ENCODE peak calls at places on chromosomes 11 and 22, in seven cellular contexts. Y is keratinocyte, J is astrocyte of the spinal cord, D is right atrium auricular region, Z is ovary, X is esophagus muscularis mucosa, A is brain microvascular endothelial cell. M is an unnamed sample.

GRCh38 chr22:43448048-43448447 is 36.2 kb downstream of the MPPED1 start:
- DNase-seq in Y (no peak), D (no peak), A (no peak), Z (no peak), X (no peak), J (no peak), M (no peak)

GRCh38 chr11:73269353-73270088 is 2.6 kb upstream of the P2RY6 start:
- DNase-seq in D (peak), Y (no peak), Z (no peak), X (no peak), J (no peak), A (no peak), M (no peak)

GRCh38 chr11:115963170-115963569 is 459.0 kb upstream of the CADM1 start:
- DNase-seq in Z (no peak), J (no peak), D (no peak), A (no peak), X (no peak), Y (no peak), M (peak)

GRCh38 chr22:40345801-40346177 is 511 bp upstream of the ADSL start:
- DNase-seq in X (no peak), D (no peak), Y (no peak), A (no peak), J (no peak), Z (no peak), M (no peak)

GRCh38 chr11:71139516-71140205 is 112.7 kb downstream of the SHANK2 start:
- DNase-seq in D (no peak), X (no peak), Z (no peak), J (peak), Y (no peak), A (no peak), M (no peak)

GRCh38 chr11:64036081-64037026 is 623 bp downstream of the FLRT1 start:
- DNase-seq in Z (peak), A (peak), D (no peak), X (no peak), J (peak), Y (no peak), M (no peak)

GRCh38 chr22:27827586-27828213 is 26.1 kb upstream of the MN1 start:
- DNase-seq in Y (no peak), J (no peak), Z (peak), A (no peak), X (no peak), D (peak), M (no peak)

GRCh38 chr22:33515733-33516297 is 404.5 kb downstream of the LARGE1 start:
- DNase-seq in A (no peak), D (no peak), Y (no peak), J (no peak), Z (peak), X (no peak), M (no peak)

GRCh38 chr11:120912504-120912903 is 111.4 kb upstream of the TBCEL start:
- DNase-seq in X (no peak), Y (no peak), D (no peak), J (peak), Z (no peak), A (peak), M (peak)

GRCh38 chr11:119873761-119874421 is 144.9 kb upstream of the NECTIN1 start:
- DNase-seq in Y (no peak), D (no peak), X (no peak), J (no peak), A (no peak), Z (no peak), M (no peak)

GRCh38 chr11:73262851-73263495 is 9.2 kb upstream of the P2RY6 start:
- DNase-seq in D (peak), A (peak), Z (no peak), Y (no peak), J (no peak), X (no peak), M (no peak)

GRCh38 chr11:117771197-117771596 is 25.8 kb downstream of the DSCAML1 start:
- DNase-seq in Y (no peak), X (no peak), Z (no peak), J (no peak), A (no peak), D (no peak), M (no peak)

GRCh38 chr22:24559471-24559870 is 3.7 kb downstream of the SNRPD3 start:
- DNase-seq in Z (no peak), X (no peak), J (no peak), D (no peak), A (no peak), Y (no peak), M (no peak)

GRCh38 chr11:13043912-13044628 is 35.0 kb downstream of the RASSF10 start:
- DNase-seq in X (peak), Y (no peak), D (no peak), J (no peak), A (no peak), Z (no peak), M (no peak)

GRCh38 chr22:32591620-32592019 is 117.0 kb downstream of the FBXO7 start:
- DNase-seq in Y (no peak), A (peak), X (no peak), D (no peak), Z (no peak), J (peak), M (no peak)

GRCh38 chr11:62508336-62509058 is 38.1 kb downstream of the AHNAK start:
- DNase-seq in J (peak), Y (no peak), A (peak), D (peak), X (peak), Z (peak), M (no peak)

GRCh38 chr11:17010851-17011420 is 3.3 kb downstream of the PLEKHA7 start:
- DNase-seq in D (no peak), J (no peak), A (no peak), Z (no peak), Y (no peak), X (no peak), M (no peak)

GRCh38 chr11:4626207-4627105 is 10.8 kb upstream of the OR51D1 start:
- DNase-seq in D (no peak), Y (no peak), A (peak), J (peak), Z (peak), X (peak), M (peak)

GRCh38 chr22:23825246-23825905 is 13.4 kb downstream of the DERL3 start:
- DNase-seq in D (no peak), J (no peak), Z (no peak), Y (no peak), A (no peak), X (no peak), M (no peak)

GRCh38 chr11:95230054-95231034 is 658 bp downstream of the SESN3 start:
- DNase-seq in A (peak), X (peak), Y (no peak), J (peak), Z (peak), D (peak), M (no peak)

GRCh38 chr11:11842426-11843008 is 745 bp downstream of the USP47 start:
- DNase-seq in Z (peak), Y (no peak), A (peak), X (no peak), D (peak), J (peak), M (peak)

GRCh38 chr22:44743247-44743646 is 9.1 kb upstream of the ARHGAP8 start:
- DNase-seq in Z (no peak), X (no peak), J (no peak), D (no peak), A (no peak), Y (no peak), M (no peak)

GRCh38 chr22:48823941-48824340 is 1003.7 kb downstream of the BRD1 start:
- DNase-seq in D (no peak), X (no peak), Y (no peak), A (no peak), Z (no peak), J (no peak), M (no peak)

GRCh38 chr22:50530857-50531545 is 1.2 kb upstream of the TYMP start:
- DNase-seq in X (no peak), Z (no peak), A (peak), J (peak), D (peak), Y (no peak), M (no peak)

GRCh38 chr11:16182553-16182952 is 173.8 kb downstream of the SOX6 start:
- DNase-seq in J (no peak), X (no peak), Z (no peak), D (no peak), A (no peak), Y (no peak), M (no peak)

GRCh38 chr11:98455500-98456186 is 565.1 kb upstream of the CNTN5 start:
- DNase-seq in D (no peak), X (no peak), A (no peak), Z (no peak), Y (no peak), J (no peak), M (no peak)

GRCh38 chr11:108498816-108499408 is 728 bp upstream of the POGLUT3 start:
- DNase-seq in X (no peak), Y (no peak), D (no peak), A (no peak), J (no peak), Z (peak), M (no peak)

GRCh38 chr11:70771099-70771885 is 373.0 kb downstream of the CTTN start:
- DNase-seq in A (no peak), J (no peak), X (no peak), Z (no peak), D (no peak), Y (no peak), M (no peak)

GRCh38 chr11:87659807-87660206 is 515.4 kb downstream of the RAB38 start:
- DNase-seq in Y (no peak), D (no peak), A (no peak), Z (no peak), X (no peak), J (no peak), M (no peak)

GRCh38 chr22:46051646-46052045 is 74.7 kb upstream of the WNT7B start:
- DNase-seq in J (no peak), D (no peak), A (no peak), Y (no peak), Z (peak), X (no peak), M (no peak)

GRCh38 chr11:54927704-54928103 is 221.1 kb downstream of the OR4A5 start:
- DNase-seq in D (no peak), Y (no peak), X (no peak), Z (no peak), A (no peak), J (no peak), M (no peak)

GRCh38 chr11:126712017-126712625 is 288.4 kb downstream of the KIRREL3 start:
- DNase-seq in D (no peak), J (no peak), X (no peak), A (no peak), Z (no peak), Y (no peak), M (no peak)

GRCh38 chr11:128052912-128053641 is 534.3 kb downstream of the ETS1 start:
- DNase-seq in A (peak), X (no peak), J (peak), Z (no peak), Y (no peak), D (no peak), M (no peak)

GRCh38 chr22:26952654-26953379 is 295.4 kb downstream of the MIAT start:
- DNase-seq in D (no peak), Y (no peak), J (no peak), Z (no peak), A (no peak), X (no peak), M (no peak)

GRCh38 chr22:48505891-48506290 is 1321.8 kb downstream of the BRD1 start:
- DNase-seq in X (no peak), A (no peak), Z (no peak), D (no peak), J (no peak), Y (no peak), M (no peak)

GRCh38 chr11:122676638-122677037 is 21.1 kb downstream of the UBASH3B start:
- DNase-seq in Z (no peak), Y (no peak), D (no peak), J (no peak), X (no peak), A (no peak), M (no peak)

GRCh38 chr11:127000291-127000968 is at the start of gene KIRREL3:
- DNase-seq in J (peak), X (no peak), A (no peak), D (no peak), Z (no peak), Y (no peak), M (no peak)

DNA sequence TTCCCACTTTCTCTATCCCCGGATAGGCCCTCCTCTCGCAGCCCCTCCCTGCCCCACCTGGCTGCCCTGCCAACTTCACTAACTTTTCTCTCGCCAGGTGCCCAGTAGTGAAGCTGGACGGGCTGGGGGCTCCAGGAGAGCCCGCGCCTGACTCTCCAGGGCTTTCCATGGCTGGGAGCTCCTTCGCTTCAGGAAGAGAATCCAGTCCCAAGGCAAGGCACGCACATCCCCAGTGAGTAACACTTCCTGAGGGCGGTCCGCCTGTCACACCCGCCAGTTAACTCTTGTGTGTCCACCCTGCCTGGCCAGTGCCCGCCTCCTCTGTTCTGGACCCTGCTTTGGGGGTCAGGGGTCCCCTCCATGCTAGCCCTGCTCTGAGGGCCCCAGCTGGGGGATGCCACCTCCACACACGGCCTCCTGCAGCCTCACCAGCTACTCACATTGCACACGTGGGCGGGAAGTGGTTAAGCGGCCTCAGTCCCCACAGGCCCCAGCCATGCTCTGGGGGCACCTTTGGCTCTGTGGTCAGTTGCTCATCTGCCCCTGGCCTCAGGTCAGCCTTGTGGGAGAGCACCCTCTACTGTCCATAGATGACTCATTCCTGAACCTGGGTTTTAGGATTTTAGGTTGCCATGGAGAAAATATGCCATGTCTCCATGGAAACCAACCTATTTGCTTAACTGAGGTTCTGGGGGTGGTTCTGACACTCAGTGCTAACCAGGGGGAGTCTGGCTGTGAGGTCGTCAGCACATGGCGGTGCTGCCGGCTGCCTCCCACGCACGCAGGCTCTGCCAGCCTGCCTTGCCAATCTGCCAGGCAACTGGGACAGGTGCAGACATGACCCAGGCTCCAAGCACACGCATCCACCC is at the start of gene RIN1:
- DNase-seq in J (peak), X (no peak), Z (peak), A (peak), Y (peak), D (peak), M (peak)
- H3K4me3 ChIP-seq in J (peak), X (peak), Z (peak), A (peak), Y (peak), D (peak), M (peak)

DNA sequence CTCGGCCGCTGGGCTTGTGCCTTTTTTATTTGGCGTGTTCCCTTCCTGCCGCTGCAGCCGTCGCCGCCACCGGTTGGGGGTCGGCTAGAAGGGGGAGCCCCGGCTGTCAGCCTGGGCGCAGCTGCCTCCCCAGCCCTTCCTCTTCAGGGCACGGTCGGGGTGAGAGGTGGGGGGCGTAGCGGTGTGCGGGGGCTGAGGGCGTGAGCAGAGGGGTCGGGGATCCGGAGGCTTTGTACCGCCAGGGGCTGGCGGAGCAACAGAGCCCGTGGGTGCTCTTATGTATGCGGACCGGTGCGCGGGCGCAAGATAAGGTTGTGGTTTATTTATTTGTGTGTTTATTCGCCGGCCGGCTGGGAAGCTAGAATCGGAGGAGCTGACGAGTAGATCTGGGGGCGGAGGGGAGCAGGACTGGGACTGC is 482 bp downstream of the ZBTB16 start:
- DNase-seq in X (no peak), Y (no peak), Z (peak), D (no peak), A (no peak), J (peak), M (no peak)
- H3K4me3 ChIP-seq in X (peak), Y (peak), Z (peak), D (peak), A (peak), J (peak), M (peak)

GRCh38 chr11:416051-416756 is 1.4 kb upstream of the SIGIRR start:
- DNase-seq in Z (no peak), J (no peak), X (no peak), D (no peak), A (no peak), Y (no peak), M (no peak)

GRCh38 chr11:418343-419247 is 3.8 kb upstream of the SIGIRR start:
- DNase-seq in J (no peak), Y (no peak), A (no peak), X (no peak), Z (no peak), D (no peak), M (no peak)

GRCh38 chr11:417652-418342 is 3.0 kb upstream of the SIGIRR start:
- DNase-seq in J (no peak), X (no peak), Y (no peak), Z (no peak), D (no peak), A (no peak), M (no peak)

GRCh38 chr11:415640-416041 is 842 bp upstream of the SIGIRR start:
- DNase-seq in A (no peak), D (no peak), J (no peak), X (no peak), Y (no peak), Z (no peak), M (no peak)

GRCh38 chr11:416757-417621 is 2.2 kb upstream of the SIGIRR start:
- DNase-seq in Y (no peak), J (no peak), D (no peak), A (no peak), X (no peak), Z (no peak), M (no peak)
- H3K4me3 ChIP-seq in Y (peak), J (peak), D (peak), A (peak), X (peak), Z (peak), M (peak)

DNA sequence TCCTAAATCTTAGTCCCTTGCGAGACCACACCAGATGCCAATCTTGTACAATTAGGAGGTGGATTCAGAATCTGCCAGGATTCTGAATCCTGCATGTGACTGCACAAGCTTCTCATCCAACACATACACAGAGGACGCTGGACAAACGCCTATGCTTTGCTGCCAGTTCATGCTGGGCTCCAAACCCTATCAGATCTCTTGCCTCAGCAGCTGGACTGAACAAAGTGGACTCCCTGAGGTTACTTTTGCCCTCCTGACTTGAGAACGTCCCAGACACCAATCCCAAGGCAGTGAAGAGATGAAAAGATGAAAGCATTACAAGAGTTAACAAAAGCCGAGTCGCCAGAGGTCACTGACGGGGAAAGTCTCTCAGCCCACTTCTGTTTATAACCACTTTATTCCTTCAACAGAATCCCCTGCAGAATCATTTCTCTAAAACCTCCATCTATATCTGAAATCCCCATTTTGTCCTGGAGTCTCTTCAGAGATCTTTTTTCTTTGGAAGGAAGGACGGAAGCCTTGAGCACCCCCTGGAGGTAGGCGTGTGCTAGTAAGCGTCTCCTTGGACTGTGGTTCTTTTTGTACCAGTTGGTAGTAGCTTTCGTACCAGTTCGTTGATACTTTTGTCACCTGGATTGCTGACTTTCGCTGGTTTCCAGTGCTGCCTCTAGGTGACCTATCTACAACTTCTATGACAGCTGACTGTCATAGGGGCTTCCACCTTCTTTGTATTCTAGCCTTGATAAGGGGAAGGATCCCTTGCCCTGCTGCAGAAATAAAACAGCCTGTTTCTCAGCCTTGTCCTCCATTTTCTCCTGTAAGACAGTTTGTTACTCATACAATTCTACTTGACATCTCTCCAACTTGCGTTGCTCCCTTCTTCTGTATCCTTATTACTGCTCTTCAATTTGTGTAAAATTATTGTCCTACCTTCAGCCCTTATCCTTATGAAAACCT is 26.1 kb upstream of the EED start:
- DNase-seq in D (peak), Y (no peak), Z (peak), J (peak), X (no peak), A (peak), M (peak)
- H3K4me3 ChIP-seq in D (peak), Y (peak), Z (no peak), J (peak), X (peak), A (peak), M (peak)

GRCh38 chr11:105035262-105035620 is 297 bp upstream of the CASP1 start:
- DNase-seq in Y (no peak), X (no peak), D (no peak), J (no peak), A (peak), Z (no peak), M (no peak)
- H3K4me3 ChIP-seq in Y (no peak), X (peak), D (peak), J (no peak), A (no peak), Z (peak), M (no peak)

M was measured in skeletal muscle cell.